ENCODE peak calls at places on chromosomes 13 and 19, in five cellular contexts. F is cardiac muscle cell, A is psoas muscle, O is colonic mucosa, E is stomach. Z is an unnamed sample.

GRCh38 chr13:34627499-34627898 is 314.6 kb upstream of the NBEA start:
- DNase-seq in F (no peak), A (no peak), O (no peak), E (no peak), Z (peak; percentile 68)

GRCh38 chr13:22270881-22271280 is 600.0 kb downstream of the FGF9 start:
- DNase-seq in F (no peak), A (no peak), O (no peak), E (no peak), Z (no peak)

GRCh38 chr13:110474713-110475112 is 86.8 kb downstream of the RAB20 start:
- DNase-seq in F (no peak), A (no peak), O (no peak), E (no peak), Z (no peak)

GRCh38 chr13:99655351-99656091 is 154.2 kb downstream of the TM9SF2 start:
- DNase-seq in F (no peak), A (no peak), O (peak; percentile 14), E (no peak), Z (peak; percentile 45)

GRCh38 chr13:109698779-109699178 is 87.6 kb downstream of the IRS2 start:
- DNase-seq in F (no peak), A (no peak), O (no peak), E (no peak), Z (no peak)

GRCh38 chr13:105545811-105546210 is 989.7 kb downstream of the EFNB2 start:
- DNase-seq in F (no peak), A (no peak), O (no peak), E (no peak), Z (no peak)

GRCh38 chr19:277131-277530 is 14.1 kb downstream of the PLPP2 start:
- DNase-seq in F (no peak), A (no peak), O (no peak), E (no peak), Z (no peak)

GRCh38 chr19:28290963-28291657 is 921.8 kb downstream of the UQCRFS1 start:
- DNase-seq in F (no peak), A (no peak), O (no peak), E (no peak), Z (peak; percentile 42)

GRCh38 chr19:16825312-16826168 is 3.7 kb upstream of the SIN3B start:
- DNase-seq in F (no peak), A (peak; percentile 59), O (peak; percentile 38), E (peak; percentile 53), Z (peak; percentile 26)

GRCh38 chr13:110664074-110664473 is 41.8 kb downstream of the CARS2 start:
- DNase-seq in F (no peak), A (no peak), O (no peak), E (no peak), Z (no peak)

GRCh38 chr19:290539-291521 is at the start of gene PLPP2:
- DNase-seq in F (no peak), A (no peak), O (peak; percentile 65), E (peak; percentile 93), Z (peak; percentile 51)

GRCh38 chr19:2887391-2887914 is 13.3 kb upstream of the ZNF57 start:
- DNase-seq in F (peak; percentile 72), A (no peak), O (no peak), E (no peak), Z (peak; percentile 66)

GRCh38 chr19:24141612-24142011 is 54.6 kb downstream of the ZNF254 start:
- DNase-seq in F (no peak), A (no peak), O (no peak), E (no peak), Z (no peak)

GRCh38 chr19:7137120-7137519 is 67.6 kb downstream of the ZNF557 start:
- DNase-seq in F (no peak), A (no peak), O (no peak), E (no peak), Z (no peak)

GRCh38 chr19:53193534-53194222 is 520 bp upstream of the ZNF665 start:
- DNase-seq in F (no peak), A (no peak), O (no peak), E (no peak), Z (no peak)

GRCh38 chr19:3234800-3235199 is 10.3 kb downstream of the CELF5 start:
- DNase-seq in F (no peak), A (no peak), O (no peak), E (no peak), Z (no peak)

GRCh38 chr13:30042272-30042671 is 191.9 kb upstream of the UBL3 start:
- DNase-seq in F (no peak), A (no peak), O (no peak), E (no peak), Z (no peak)

GRCh38 chr19:28847468-28847867 is 365.5 kb downstream of the UQCRFS1 start:
- DNase-seq in F (no peak), A (no peak), O (no peak), E (no peak), Z (no peak)

GRCh38 chr19:4730740-4731171 is 7.1 kb upstream of the DPP9 start:
- DNase-seq in F (no peak), A (no peak), O (peak; percentile 55), E (no peak), Z (no peak)

GRCh38 chr13:27981006-27981708 is 7.3 kb downstream of the URAD start:
- DNase-seq in F (no peak), A (no peak), O (no peak), E (no peak), Z (no peak)

GRCh38 chr19:49094505-49095482 is 9.5 kb downstream of the SNRNP70 start:
- DNase-seq in F (no peak), A (peak; percentile 58), O (no peak), E (no peak), Z (no peak)
- H3K36me3 ChIP-seq in F (peaks cover 72% of the 10 kb centered on the region), A (peaks cover 8% of the 10 kb centered on the region), O (peaks cover 20% of the 10 kb centered on the region), E (peaks cover 100% of the 10 kb centered on the region), Z (peaks cover 30% of the 10 kb centered on the region)

GRCh38 chr19:47312366-47313006 is 2.8 kb downstream of the C5AR1 start:
- DNase-seq in F (no peak), A (no peak), O (no peak), E (no peak), Z (no peak)
- H3K4me3 ChIP-seq in F (no peak overlapping the region), A (no peak overlapping the region), O (no peak overlapping the region), E (no peak overlapping the region), Z (no peak overlapping the region)

DNA sequence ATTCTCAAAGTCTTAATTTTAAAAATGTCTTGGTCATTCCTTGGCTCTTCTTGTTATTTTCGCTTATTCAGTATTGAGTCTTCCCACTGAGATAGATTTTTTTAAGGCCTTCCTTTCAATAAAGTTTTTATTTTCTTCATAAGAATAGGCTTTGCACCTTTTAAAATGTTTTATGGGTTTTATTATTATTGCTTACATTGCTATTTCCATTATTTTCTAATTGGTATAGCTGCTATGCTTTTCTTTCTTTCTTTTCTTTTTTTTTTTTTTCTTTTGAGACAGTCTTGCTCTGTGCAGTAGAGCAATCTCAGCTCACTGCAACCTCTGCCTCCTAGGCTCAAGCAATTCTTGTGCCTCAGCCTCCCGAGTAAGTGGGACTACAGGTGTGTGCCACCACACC is 195.7 kb downstream of the PDS5B start:
- DNase-seq in F (no peak), A (no peak), O (no peak), E (no peak), Z (no peak)
- H3K27ac ChIP-seq in F (no peak overlapping the region), A (no peak overlapping the region), O (no peak overlapping the region), E (no peak overlapping the region), Z (no peak overlapping the region)

GRCh38 chr13:48353590-48353989 is 50.0 kb downstream of the RB1 start:
- DNase-seq in F (no peak), A (no peak), O (no peak), E (no peak), Z (no peak)

DNA sequence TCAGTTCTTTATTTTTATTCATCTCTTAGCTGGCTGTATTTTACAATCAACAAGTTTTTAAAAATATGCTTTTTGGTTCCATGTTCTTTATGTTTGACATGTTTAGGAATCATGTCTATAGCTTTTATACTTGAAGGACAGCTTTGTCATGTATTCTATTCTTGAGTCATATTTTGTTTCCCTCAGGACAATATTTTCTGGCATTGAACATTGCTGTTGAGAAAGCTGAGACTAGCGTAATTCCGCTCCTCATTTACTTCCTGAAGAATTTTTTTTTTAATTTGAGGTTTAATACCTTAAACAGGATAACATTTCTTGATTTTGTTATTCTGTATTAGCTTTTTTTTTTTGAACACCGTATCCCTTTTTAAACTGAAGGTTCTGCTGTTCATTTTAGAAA is 53.2 kb downstream of the RB1 start:
- DNase-seq in F (no peak), A (no peak), O (no peak), E (no peak), Z (no peak)
- H3K36me3 ChIP-seq in F (no peaks in the 10 kb centered on the region), A (no peaks in the 10 kb centered on the region), O (no peaks in the 10 kb centered on the region), E (peaks cover 3% of the 10 kb centered on the region), Z (peaks cover 4% of the 10 kb centered on the region)

GRCh38 chr13:59371229-59371628 is 792.5 kb downstream of the DIAPH3 start:
- DNase-seq in F (no peak), A (no peak), O (no peak), E (no peak), Z (no peak)
- H3K4me3 ChIP-seq in F (no peak overlapping the region), A (no peak overlapping the region), O (no peak overlapping the region), E (no peak overlapping the region), Z (no peak overlapping the region)

Z was measured in neural progenitor cell.